ENCODE peak calls at places on chromosomes 2 and 18, in nine cellular contexts. B is activated T-cell treated with anti-CD3 and anti-CD28 coated beads for 1 hour; U is mucosa of gallbladder; L is HT1080; J is cardiac muscle cell; Z is activated naive CD4-positive, alpha-beta T cell treated with anti-CD3 and anti-CD28 coated beads, Interleukin-2, amount 50 U/mL, for 16 hours; S is nucleus accumbens; D is NCI-H1694; T is T follicular helper cell. F is an unnamed sample.

GRCh38 chr18:44060197-44060596 is 620.5 kb upstream of the SETBP1 start:
- DNase-seq in L (no peak), B (no peak), D (no peak), S (no peak), T (no peak), J (no peak), Z (no peak), U (no peak), F (no peak)

GRCh38 chr2:126368778-126369177 is 287.2 kb upstream of the GYPC start:
- DNase-seq in T (no peak), S (no peak), U (no peak), D (no peak), Z (no peak), J (no peak), L (peak), B (no peak), F (no peak)

GRCh38 chr2:183126635-183127034 is 2.4 kb downstream of the NUP35 start:
- DNase-seq in U (no peak), T (no peak), L (no peak), D (no peak), B (no peak), Z (no peak), S (no peak), J (no peak), F (no peak)

GRCh38 chr18:13217466-13217961 is 1.0 kb upstream of the LDLRAD4 start:
- DNase-seq in D (no peak), L (no peak), U (no peak), B (peak), T (peak), Z (peak), J (peak), S (peak), F (peak)

GRCh38 chr2:128026422-128027277 is 1.2 kb downstream of the SAP130 start:
- DNase-seq in Z (no peak), T (no peak), L (no peak), B (no peak), J (peak), S (peak), D (no peak), U (no peak), F (no peak)

GRCh38 chr2:106161938-106162814 is 31.9 kb downstream of the UXS1 start:
- DNase-seq in S (no peak), T (no peak), D (no peak), J (peak), B (no peak), Z (no peak), U (peak), L (no peak), F (no peak)

GRCh38 chr2:232592687-232593407 is 40.6 kb upstream of the EFHD1 start:
- DNase-seq in L (peak), T (no peak), B (no peak), U (no peak), D (no peak), J (peak), S (no peak), Z (no peak), F (no peak)

GRCh38 chr18:28814365-28814764 is 637.4 kb upstream of the CDH2 start:
- DNase-seq in D (no peak), B (no peak), Z (no peak), T (no peak), J (no peak), S (no peak), U (no peak), L (no peak), F (no peak)

GRCh38 chr18:66457245-66457644 is 146.6 kb downstream of the CDH19 start:
- DNase-seq in D (no peak), B (no peak), T (no peak), U (no peak), L (no peak), J (no peak), S (no peak), Z (no peak), F (no peak)

GRCh38 chr2:37896319-37896718 is 28.8 kb upstream of the RMDN2 start:
- DNase-seq in L (no peak), D (no peak), J (no peak), U (no peak), S (no peak), T (no peak), B (no peak), Z (no peak), F (no peak)

GRCh38 chr18:4319738-4320677 is 135.1 kb downstream of the DLGAP1 start:
- DNase-seq in L (no peak), D (no peak), B (no peak), U (no peak), S (no peak), Z (no peak), J (no peak), T (no peak), F (no peak)

F was measured in activated CD8-positive, alpha-beta memory T cell treated with anti-CD3 and anti-CD28 coated beads, Interleukin-2, amount 50 U/mL, for 4 hours.